ENCODE peak calls at places on chromosomes 7 and 10, in seven cellular contexts. One of them, this sample, is unnamed.

GRCh38 chr10:107924458-107924857 is 760.0 kb upstream of the SORCS1 start:
- DNase-seq in neural crest cell: no peak
- DNase-seq in activated T-cell treated with anti-CD3 and anti-CD28 coated beads for 4 hours: no peak
- DNase-seq in NCI-H2107: no peak
- DNase-seq in activated gamma-delta T cell treated with anti-CD3 and anti-CD28 coated beads, Interleukin-2, amount 50 U/mL, for 16 hours: no peak
- DNase-seq in activated effector memory CD4-positive, alpha-beta T cell treated with anti-CD3 and anti-CD28 coated beads, Interleukin-2, amount 50 U/mL, for 16 hours: no peak
- DNase-seq in LNCaP clone FGC: no peak
- DNase-seq in this sample: no peak

GRCh38 chr10:78264361-78264760 is 230.7 kb downstream of the RPS24 start:
- DNase-seq in neural crest cell: no peak
- DNase-seq in activated T-cell treated with anti-CD3 and anti-CD28 coated beads for 4 hours: no peak
- DNase-seq in NCI-H2107: no peak
- DNase-seq in activated gamma-delta T cell treated with anti-CD3 and anti-CD28 coated beads, Interleukin-2, amount 50 U/mL, for 16 hours: no peak
- DNase-seq in activated effector memory CD4-positive, alpha-beta T cell treated with anti-CD3 and anti-CD28 coated beads, Interleukin-2, amount 50 U/mL, for 16 hours: no peak
- DNase-seq in LNCaP clone FGC: no peak
- DNase-seq in this sample: no peak

GRCh38 chr10:123884907-123885381 is 6.7 kb downstream of the CPXM2 start:
- DNase-seq in neural crest cell: no peak
- DNase-seq in activated T-cell treated with anti-CD3 and anti-CD28 coated beads for 4 hours: no peak
- DNase-seq in NCI-H2107: no peak
- DNase-seq in activated gamma-delta T cell treated with anti-CD3 and anti-CD28 coated beads, Interleukin-2, amount 50 U/mL, for 16 hours: no peak
- DNase-seq in activated effector memory CD4-positive, alpha-beta T cell treated with anti-CD3 and anti-CD28 coated beads, Interleukin-2, amount 50 U/mL, for 16 hours: peak
- DNase-seq in LNCaP clone FGC: no peak
- DNase-seq in this sample: no peak

GRCh38 chr10:24027107-24027506 is 181.8 kb upstream of the KIAA1217 start:
- DNase-seq in neural crest cell: no peak
- DNase-seq in activated T-cell treated with anti-CD3 and anti-CD28 coated beads for 4 hours: no peak
- DNase-seq in NCI-H2107: no peak
- DNase-seq in activated gamma-delta T cell treated with anti-CD3 and anti-CD28 coated beads, Interleukin-2, amount 50 U/mL, for 16 hours: no peak
- DNase-seq in activated effector memory CD4-positive, alpha-beta T cell treated with anti-CD3 and anti-CD28 coated beads, Interleukin-2, amount 50 U/mL, for 16 hours: no peak
- DNase-seq in LNCaP clone FGC: no peak
- DNase-seq in this sample: no peak

GRCh38 chr10:63068246-63068645 is 64.9 kb upstream of the NRBF2 start:
- DNase-seq in neural crest cell: no peak
- DNase-seq in activated T-cell treated with anti-CD3 and anti-CD28 coated beads for 4 hours: no peak
- DNase-seq in NCI-H2107: no peak
- DNase-seq in activated gamma-delta T cell treated with anti-CD3 and anti-CD28 coated beads, Interleukin-2, amount 50 U/mL, for 16 hours: no peak
- DNase-seq in activated effector memory CD4-positive, alpha-beta T cell treated with anti-CD3 and anti-CD28 coated beads, Interleukin-2, amount 50 U/mL, for 16 hours: no peak
- DNase-seq in LNCaP clone FGC: no peak
- DNase-seq in this sample: no peak

GRCh38 chr7:75572396-75572795 is 80.3 kb downstream of the SPDYE5 start:
- DNase-seq in neural crest cell: no peak
- DNase-seq in activated T-cell treated with anti-CD3 and anti-CD28 coated beads for 4 hours: no peak
- DNase-seq in NCI-H2107: no peak
- DNase-seq in activated gamma-delta T cell treated with anti-CD3 and anti-CD28 coated beads, Interleukin-2, amount 50 U/mL, for 16 hours: no peak
- DNase-seq in activated effector memory CD4-positive, alpha-beta T cell treated with anti-CD3 and anti-CD28 coated beads, Interleukin-2, amount 50 U/mL, for 16 hours: no peak
- DNase-seq in LNCaP clone FGC: no peak
- DNase-seq in this sample: no peak

GRCh38 chr7:116305485-116306408 is 95.4 kb downstream of the TES start:
- DNase-seq in neural crest cell: no peak
- DNase-seq in activated T-cell treated with anti-CD3 and anti-CD28 coated beads for 4 hours: no peak
- DNase-seq in NCI-H2107: no peak
- DNase-seq in activated gamma-delta T cell treated with anti-CD3 and anti-CD28 coated beads, Interleukin-2, amount 50 U/mL, for 16 hours: no peak
- DNase-seq in activated effector memory CD4-positive, alpha-beta T cell treated with anti-CD3 and anti-CD28 coated beads, Interleukin-2, amount 50 U/mL, for 16 hours: no peak
- DNase-seq in LNCaP clone FGC: no peak
- DNase-seq in this sample: no peak

GRCh38 chr10:119401671-119402395 is 140.7 kb downstream of the RGS10 start:
- DNase-seq in neural crest cell: no peak
- DNase-seq in activated T-cell treated with anti-CD3 and anti-CD28 coated beads for 4 hours: no peak
- DNase-seq in NCI-H2107: no peak
- DNase-seq in activated gamma-delta T cell treated with anti-CD3 and anti-CD28 coated beads, Interleukin-2, amount 50 U/mL, for 16 hours: no peak
- DNase-seq in activated effector memory CD4-positive, alpha-beta T cell treated with anti-CD3 and anti-CD28 coated beads, Interleukin-2, amount 50 U/mL, for 16 hours: no peak
- DNase-seq in LNCaP clone FGC: no peak
- DNase-seq in this sample: no peak

GRCh38 chr7:99020413-99020715 is 123.5 kb downstream of the SMURF1 start:
- DNase-seq in neural crest cell: no peak
- DNase-seq in activated T-cell treated with anti-CD3 and anti-CD28 coated beads for 4 hours: no peak
- DNase-seq in NCI-H2107: no peak
- DNase-seq in activated gamma-delta T cell treated with anti-CD3 and anti-CD28 coated beads, Interleukin-2, amount 50 U/mL, for 16 hours: no peak
- DNase-seq in activated effector memory CD4-positive, alpha-beta T cell treated with anti-CD3 and anti-CD28 coated beads, Interleukin-2, amount 50 U/mL, for 16 hours: no peak
- DNase-seq in LNCaP clone FGC: no peak
- DNase-seq in this sample: no peak

GRCh38 chr10:84333864-84334451 is 5.6 kb downstream of the CCSER2 start:
- DNase-seq in neural crest cell: no peak
- DNase-seq in activated T-cell treated with anti-CD3 and anti-CD28 coated beads for 4 hours: peak
- DNase-seq in NCI-H2107: no peak
- DNase-seq in activated gamma-delta T cell treated with anti-CD3 and anti-CD28 coated beads, Interleukin-2, amount 50 U/mL, for 16 hours: peak
- DNase-seq in activated effector memory CD4-positive, alpha-beta T cell treated with anti-CD3 and anti-CD28 coated beads, Interleukin-2, amount 50 U/mL, for 16 hours: peak
- DNase-seq in LNCaP clone FGC: no peak
- DNase-seq in this sample: no peak

GRCh38 chr7:55065511-55066229 is 46.9 kb downstream of the EGFR start:
- DNase-seq in neural crest cell: no peak
- DNase-seq in activated T-cell treated with anti-CD3 and anti-CD28 coated beads for 4 hours: no peak
- DNase-seq in NCI-H2107: no peak
- DNase-seq in activated gamma-delta T cell treated with anti-CD3 and anti-CD28 coated beads, Interleukin-2, amount 50 U/mL, for 16 hours: no peak
- DNase-seq in activated effector memory CD4-positive, alpha-beta T cell treated with anti-CD3 and anti-CD28 coated beads, Interleukin-2, amount 50 U/mL, for 16 hours: no peak
- DNase-seq in LNCaP clone FGC: no peak
- DNase-seq in this sample: no peak

GRCh38 chr10:21003240-21003822 is 106.2 kb upstream of the NEBL start:
- DNase-seq in neural crest cell: no peak
- DNase-seq in activated T-cell treated with anti-CD3 and anti-CD28 coated beads for 4 hours: no peak
- DNase-seq in NCI-H2107: no peak
- DNase-seq in activated gamma-delta T cell treated with anti-CD3 and anti-CD28 coated beads, Interleukin-2, amount 50 U/mL, for 16 hours: no peak
- DNase-seq in activated effector memory CD4-positive, alpha-beta T cell treated with anti-CD3 and anti-CD28 coated beads, Interleukin-2, amount 50 U/mL, for 16 hours: no peak
- DNase-seq in LNCaP clone FGC: no peak
- DNase-seq in this sample: no peak

GRCh38 chr10:80408198-80409085 is at the start of gene PRXL2A:
- DNase-seq in neural crest cell: peak
- DNase-seq in activated T-cell treated with anti-CD3 and anti-CD28 coated beads for 4 hours: peak
- DNase-seq in NCI-H2107: peak
- DNase-seq in activated gamma-delta T cell treated with anti-CD3 and anti-CD28 coated beads, Interleukin-2, amount 50 U/mL, for 16 hours: peak
- DNase-seq in activated effector memory CD4-positive, alpha-beta T cell treated with anti-CD3 and anti-CD28 coated beads, Interleukin-2, amount 50 U/mL, for 16 hours: peak
- DNase-seq in LNCaP clone FGC: no peak
- DNase-seq in this sample: peak

GRCh38 chr10:3500408-3500856 is 284.6 kb downstream of the KLF6 start:
- DNase-seq in neural crest cell: peak
- DNase-seq in activated T-cell treated with anti-CD3 and anti-CD28 coated beads for 4 hours: no peak
- DNase-seq in NCI-H2107: no peak
- DNase-seq in activated gamma-delta T cell treated with anti-CD3 and anti-CD28 coated beads, Interleukin-2, amount 50 U/mL, for 16 hours: no peak
- DNase-seq in activated effector memory CD4-positive, alpha-beta T cell treated with anti-CD3 and anti-CD28 coated beads, Interleukin-2, amount 50 U/mL, for 16 hours: no peak
- DNase-seq in LNCaP clone FGC: no peak
- DNase-seq in this sample: peak

GRCh38 chr7:2166625-2167280 is 66.0 kb downstream of the MAD1L1 start:
- DNase-seq in neural crest cell: no peak
- DNase-seq in activated T-cell treated with anti-CD3 and anti-CD28 coated beads for 4 hours: no peak
- DNase-seq in NCI-H2107: no peak
- DNase-seq in activated gamma-delta T cell treated with anti-CD3 and anti-CD28 coated beads, Interleukin-2, amount 50 U/mL, for 16 hours: no peak
- DNase-seq in activated effector memory CD4-positive, alpha-beta T cell treated with anti-CD3 and anti-CD28 coated beads, Interleukin-2, amount 50 U/mL, for 16 hours: no peak
- DNase-seq in LNCaP clone FGC: no peak
- DNase-seq in this sample: peak

GRCh38 chr7:137879357-137880158 is 32.8 kb upstream of the DGKI start:
- DNase-seq in neural crest cell: no peak
- DNase-seq in activated T-cell treated with anti-CD3 and anti-CD28 coated beads for 4 hours: no peak
- DNase-seq in NCI-H2107: no peak
- DNase-seq in activated gamma-delta T cell treated with anti-CD3 and anti-CD28 coated beads, Interleukin-2, amount 50 U/mL, for 16 hours: no peak
- DNase-seq in activated effector memory CD4-positive, alpha-beta T cell treated with anti-CD3 and anti-CD28 coated beads, Interleukin-2, amount 50 U/mL, for 16 hours: no peak
- DNase-seq in LNCaP clone FGC: no peak
- DNase-seq in this sample: no peak

GRCh38 chr10:48976208-48976607 is 36.6 kb upstream of the LRRC18 start:
- DNase-seq in neural crest cell: no peak
- DNase-seq in activated T-cell treated with anti-CD3 and anti-CD28 coated beads for 4 hours: no peak
- DNase-seq in NCI-H2107: no peak
- DNase-seq in activated gamma-delta T cell treated with anti-CD3 and anti-CD28 coated beads, Interleukin-2, amount 50 U/mL, for 16 hours: no peak
- DNase-seq in activated effector memory CD4-positive, alpha-beta T cell treated with anti-CD3 and anti-CD28 coated beads, Interleukin-2, amount 50 U/mL, for 16 hours: no peak
- DNase-seq in LNCaP clone FGC: peak
- DNase-seq in this sample: no peak

GRCh38 chr10:70055550-70055949 is 2.9 kb downstream of the MACROH2A2 start:
- DNase-seq in neural crest cell: no peak
- DNase-seq in activated T-cell treated with anti-CD3 and anti-CD28 coated beads for 4 hours: no peak
- DNase-seq in NCI-H2107: no peak
- DNase-seq in activated gamma-delta T cell treated with anti-CD3 and anti-CD28 coated beads, Interleukin-2, amount 50 U/mL, for 16 hours: no peak
- DNase-seq in activated effector memory CD4-positive, alpha-beta T cell treated with anti-CD3 and anti-CD28 coated beads, Interleukin-2, amount 50 U/mL, for 16 hours: no peak
- DNase-seq in LNCaP clone FGC: peak
- DNase-seq in this sample: no peak

GRCh38 chr7:38862666-38863065 is 46.3 kb downstream of the VPS41 start:
- DNase-seq in neural crest cell: no peak
- DNase-seq in activated T-cell treated with anti-CD3 and anti-CD28 coated beads for 4 hours: no peak
- DNase-seq in NCI-H2107: no peak
- DNase-seq in activated gamma-delta T cell treated with anti-CD3 and anti-CD28 coated beads, Interleukin-2, amount 50 U/mL, for 16 hours: no peak
- DNase-seq in activated effector memory CD4-positive, alpha-beta T cell treated with anti-CD3 and anti-CD28 coated beads, Interleukin-2, amount 50 U/mL, for 16 hours: no peak
- DNase-seq in LNCaP clone FGC: no peak
- DNase-seq in this sample: no peak

GRCh38 chr10:7561216-7561893 is 105.4 kb downstream of the ITIH5 start:
- DNase-seq in neural crest cell: no peak
- DNase-seq in activated T-cell treated with anti-CD3 and anti-CD28 coated beads for 4 hours: no peak
- DNase-seq in NCI-H2107: no peak
- DNase-seq in activated gamma-delta T cell treated with anti-CD3 and anti-CD28 coated beads, Interleukin-2, amount 50 U/mL, for 16 hours: no peak
- DNase-seq in activated effector memory CD4-positive, alpha-beta T cell treated with anti-CD3 and anti-CD28 coated beads, Interleukin-2, amount 50 U/mL, for 16 hours: no peak
- DNase-seq in LNCaP clone FGC: peak
- DNase-seq in this sample: no peak

GRCh38 chr10:60423920-60424319 is 34.2 kb upstream of the ANK3 start:
- DNase-seq in neural crest cell: no peak
- DNase-seq in activated T-cell treated with anti-CD3 and anti-CD28 coated beads for 4 hours: no peak
- DNase-seq in NCI-H2107: no peak
- DNase-seq in activated gamma-delta T cell treated with anti-CD3 and anti-CD28 coated beads, Interleukin-2, amount 50 U/mL, for 16 hours: no peak
- DNase-seq in activated effector memory CD4-positive, alpha-beta T cell treated with anti-CD3 and anti-CD28 coated beads, Interleukin-2, amount 50 U/mL, for 16 hours: no peak
- DNase-seq in LNCaP clone FGC: no peak
- DNase-seq in this sample: no peak

GRCh38 chr10:96072673-96073072 is 29.3 kb downstream of the CCNJ start:
- DNase-seq in neural crest cell: no peak
- DNase-seq in activated T-cell treated with anti-CD3 and anti-CD28 coated beads for 4 hours: no peak
- DNase-seq in NCI-H2107: no peak
- DNase-seq in activated gamma-delta T cell treated with anti-CD3 and anti-CD28 coated beads, Interleukin-2, amount 50 U/mL, for 16 hours: no peak
- DNase-seq in activated effector memory CD4-positive, alpha-beta T cell treated with anti-CD3 and anti-CD28 coated beads, Interleukin-2, amount 50 U/mL, for 16 hours: no peak
- DNase-seq in LNCaP clone FGC: no peak
- DNase-seq in this sample: no peak

GRCh38 chr7:28862876-28863275 is 95.3 kb downstream of the TRIL start:
- DNase-seq in neural crest cell: no peak
- DNase-seq in activated T-cell treated with anti-CD3 and anti-CD28 coated beads for 4 hours: no peak
- DNase-seq in NCI-H2107: no peak
- DNase-seq in activated gamma-delta T cell treated with anti-CD3 and anti-CD28 coated beads, Interleukin-2, amount 50 U/mL, for 16 hours: no peak
- DNase-seq in activated effector memory CD4-positive, alpha-beta T cell treated with anti-CD3 and anti-CD28 coated beads, Interleukin-2, amount 50 U/mL, for 16 hours: no peak
- DNase-seq in LNCaP clone FGC: no peak
- DNase-seq in this sample: no peak

GRCh38 chr10:79113827-79114226 is 45.1 kb downstream of the ZMIZ1 start:
- DNase-seq in neural crest cell: no peak
- DNase-seq in activated T-cell treated with anti-CD3 and anti-CD28 coated beads for 4 hours: no peak
- DNase-seq in NCI-H2107: no peak
- DNase-seq in activated gamma-delta T cell treated with anti-CD3 and anti-CD28 coated beads, Interleukin-2, amount 50 U/mL, for 16 hours: no peak
- DNase-seq in activated effector memory CD4-positive, alpha-beta T cell treated with anti-CD3 and anti-CD28 coated beads, Interleukin-2, amount 50 U/mL, for 16 hours: no peak
- DNase-seq in LNCaP clone FGC: no peak
- DNase-seq in this sample: no peak

GRCh38 chr7:96679886-96680285 is 29.8 kb downstream of the SEM1 start:
- DNase-seq in neural crest cell: no peak
- DNase-seq in activated T-cell treated with anti-CD3 and anti-CD28 coated beads for 4 hours: no peak
- DNase-seq in NCI-H2107: no peak
- DNase-seq in activated gamma-delta T cell treated with anti-CD3 and anti-CD28 coated beads, Interleukin-2, amount 50 U/mL, for 16 hours: no peak
- DNase-seq in activated effector memory CD4-positive, alpha-beta T cell treated with anti-CD3 and anti-CD28 coated beads, Interleukin-2, amount 50 U/mL, for 16 hours: no peak
- DNase-seq in LNCaP clone FGC: no peak
- DNase-seq in this sample: no peak

GRCh38 chr10:52956861-52957260 is 184.3 kb upstream of the MBL2 start:
- DNase-seq in neural crest cell: no peak
- DNase-seq in activated T-cell treated with anti-CD3 and anti-CD28 coated beads for 4 hours: no peak
- DNase-seq in NCI-H2107: no peak
- DNase-seq in activated gamma-delta T cell treated with anti-CD3 and anti-CD28 coated beads, Interleukin-2, amount 50 U/mL, for 16 hours: no peak
- DNase-seq in activated effector memory CD4-positive, alpha-beta T cell treated with anti-CD3 and anti-CD28 coated beads, Interleukin-2, amount 50 U/mL, for 16 hours: no peak
- DNase-seq in LNCaP clone FGC: no peak
- DNase-seq in this sample: no peak

GRCh38 chr10:98967601-98968000 is 268.1 kb downstream of the HPSE2 start:
- DNase-seq in neural crest cell: no peak
- DNase-seq in activated T-cell treated with anti-CD3 and anti-CD28 coated beads for 4 hours: no peak
- DNase-seq in NCI-H2107: no peak
- DNase-seq in activated gamma-delta T cell treated with anti-CD3 and anti-CD28 coated beads, Interleukin-2, amount 50 U/mL, for 16 hours: no peak
- DNase-seq in activated effector memory CD4-positive, alpha-beta T cell treated with anti-CD3 and anti-CD28 coated beads, Interleukin-2, amount 50 U/mL, for 16 hours: no peak
- DNase-seq in LNCaP clone FGC: no peak
- DNase-seq in this sample: no peak

GRCh38 chr10:104928733-104929132 is 287.6 kb downstream of the SORCS3 start:
- DNase-seq in neural crest cell: no peak
- DNase-seq in activated T-cell treated with anti-CD3 and anti-CD28 coated beads for 4 hours: no peak
- DNase-seq in NCI-H2107: no peak
- DNase-seq in activated gamma-delta T cell treated with anti-CD3 and anti-CD28 coated beads, Interleukin-2, amount 50 U/mL, for 16 hours: no peak
- DNase-seq in activated effector memory CD4-positive, alpha-beta T cell treated with anti-CD3 and anti-CD28 coated beads, Interleukin-2, amount 50 U/mL, for 16 hours: no peak
- DNase-seq in LNCaP clone FGC: no peak
- DNase-seq in this sample: no peak

GRCh38 chr10:104267721-104268690 is 978 bp upstream of the GSTO2 start:
- DNase-seq in neural crest cell: no peak
- DNase-seq in activated T-cell treated with anti-CD3 and anti-CD28 coated beads for 4 hours: no peak
- DNase-seq in NCI-H2107: no peak
- DNase-seq in activated gamma-delta T cell treated with anti-CD3 and anti-CD28 coated beads, Interleukin-2, amount 50 U/mL, for 16 hours: no peak
- DNase-seq in activated effector memory CD4-positive, alpha-beta T cell treated with anti-CD3 and anti-CD28 coated beads, Interleukin-2, amount 50 U/mL, for 16 hours: peak
- DNase-seq in LNCaP clone FGC: no peak
- DNase-seq in this sample: no peak

GRCh38 chr7:40015790-40016296 is 65.8 kb downstream of the CDK13 start:
- DNase-seq in neural crest cell: no peak
- DNase-seq in activated T-cell treated with anti-CD3 and anti-CD28 coated beads for 4 hours: no peak
- DNase-seq in NCI-H2107: peak
- DNase-seq in activated gamma-delta T cell treated with anti-CD3 and anti-CD28 coated beads, Interleukin-2, amount 50 U/mL, for 16 hours: no peak
- DNase-seq in activated effector memory CD4-positive, alpha-beta T cell treated with anti-CD3 and anti-CD28 coated beads, Interleukin-2, amount 50 U/mL, for 16 hours: no peak
- DNase-seq in LNCaP clone FGC: peak
- DNase-seq in this sample: no peak

GRCh38 chr10:6583447-6583846 is 3.4 kb upstream of the PRKCQ start:
- DNase-seq in neural crest cell: no peak
- DNase-seq in activated T-cell treated with anti-CD3 and anti-CD28 coated beads for 4 hours: peak
- DNase-seq in NCI-H2107: no peak
- DNase-seq in activated gamma-delta T cell treated with anti-CD3 and anti-CD28 coated beads, Interleukin-2, amount 50 U/mL, for 16 hours: peak
- DNase-seq in activated effector memory CD4-positive, alpha-beta T cell treated with anti-CD3 and anti-CD28 coated beads, Interleukin-2, amount 50 U/mL, for 16 hours: peak
- DNase-seq in LNCaP clone FGC: no peak
- DNase-seq in this sample: no peak

GRCh38 chr7:151107882-151108281 is 21.6 kb downstream of the AGAP3 start:
- DNase-seq in neural crest cell: no peak
- DNase-seq in activated T-cell treated with anti-CD3 and anti-CD28 coated beads for 4 hours: no peak
- DNase-seq in NCI-H2107: no peak
- DNase-seq in activated gamma-delta T cell treated with anti-CD3 and anti-CD28 coated beads, Interleukin-2, amount 50 U/mL, for 16 hours: no peak
- DNase-seq in activated effector memory CD4-positive, alpha-beta T cell treated with anti-CD3 and anti-CD28 coated beads, Interleukin-2, amount 50 U/mL, for 16 hours: no peak
- DNase-seq in LNCaP clone FGC: no peak
- DNase-seq in this sample: no peak

GRCh38 chr7:91398341-91398740 is 134.1 kb downstream of the FZD1 start:
- DNase-seq in neural crest cell: no peak
- DNase-seq in activated T-cell treated with anti-CD3 and anti-CD28 coated beads for 4 hours: no peak
- DNase-seq in NCI-H2107: no peak
- DNase-seq in activated gamma-delta T cell treated with anti-CD3 and anti-CD28 coated beads, Interleukin-2, amount 50 U/mL, for 16 hours: no peak
- DNase-seq in activated effector memory CD4-positive, alpha-beta T cell treated with anti-CD3 and anti-CD28 coated beads, Interleukin-2, amount 50 U/mL, for 16 hours: no peak
- DNase-seq in LNCaP clone FGC: no peak
- DNase-seq in this sample: no peak

GRCh38 chr10:69716711-69717560 is 84.8 kb upstream of the COL13A1 start:
- DNase-seq in neural crest cell: peak
- DNase-seq in activated T-cell treated with anti-CD3 and anti-CD28 coated beads for 4 hours: peak
- DNase-seq in NCI-H2107: peak
- DNase-seq in activated gamma-delta T cell treated with anti-CD3 and anti-CD28 coated beads, Interleukin-2, amount 50 U/mL, for 16 hours: peak
- DNase-seq in activated effector memory CD4-positive, alpha-beta T cell treated with anti-CD3 and anti-CD28 coated beads, Interleukin-2, amount 50 U/mL, for 16 hours: peak
- DNase-seq in LNCaP clone FGC: no peak
- DNase-seq in this sample: peak

GRCh38 chr10:14060320-14061070 is 270.2 kb downstream of the FRMD4A start:
- DNase-seq in neural crest cell: no peak
- DNase-seq in activated T-cell treated with anti-CD3 and anti-CD28 coated beads for 4 hours: no peak
- DNase-seq in NCI-H2107: no peak
- DNase-seq in activated gamma-delta T cell treated with anti-CD3 and anti-CD28 coated beads, Interleukin-2, amount 50 U/mL, for 16 hours: no peak
- DNase-seq in activated effector memory CD4-positive, alpha-beta T cell treated with anti-CD3 and anti-CD28 coated beads, Interleukin-2, amount 50 U/mL, for 16 hours: no peak
- DNase-seq in LNCaP clone FGC: peak
- DNase-seq in this sample: no peak

GRCh38 chr10:76172020-76172419 is 740.6 kb downstream of the LRMDA start:
- DNase-seq in neural crest cell: no peak
- DNase-seq in activated T-cell treated with anti-CD3 and anti-CD28 coated beads for 4 hours: no peak
- DNase-seq in NCI-H2107: no peak
- DNase-seq in activated gamma-delta T cell treated with anti-CD3 and anti-CD28 coated beads, Interleukin-2, amount 50 U/mL, for 16 hours: no peak
- DNase-seq in activated effector memory CD4-positive, alpha-beta T cell treated with anti-CD3 and anti-CD28 coated beads, Interleukin-2, amount 50 U/mL, for 16 hours: no peak
- DNase-seq in LNCaP clone FGC: no peak
- DNase-seq in this sample: no peak

GRCh38 chr10:114821915-114822770 is 563 bp downstream of the FHIP2A start:
- DNase-seq in neural crest cell: peak
- DNase-seq in activated T-cell treated with anti-CD3 and anti-CD28 coated beads for 4 hours: no peak
- DNase-seq in NCI-H2107: no peak
- DNase-seq in activated gamma-delta T cell treated with anti-CD3 and anti-CD28 coated beads, Interleukin-2, amount 50 U/mL, for 16 hours: peak
- DNase-seq in activated effector memory CD4-positive, alpha-beta T cell treated with anti-CD3 and anti-CD28 coated beads, Interleukin-2, amount 50 U/mL, for 16 hours: peak
- DNase-seq in LNCaP clone FGC: no peak
- DNase-seq in this sample: no peak

GRCh38 chr7:24706211-24707165 is 50.8 kb downstream of the GSDME start:
- DNase-seq in neural crest cell: no peak
- DNase-seq in activated T-cell treated with anti-CD3 and anti-CD28 coated beads for 4 hours: no peak
- DNase-seq in NCI-H2107: no peak
- DNase-seq in activated gamma-delta T cell treated with anti-CD3 and anti-CD28 coated beads, Interleukin-2, amount 50 U/mL, for 16 hours: no peak
- DNase-seq in activated effector memory CD4-positive, alpha-beta T cell treated with anti-CD3 and anti-CD28 coated beads, Interleukin-2, amount 50 U/mL, for 16 hours: no peak
- DNase-seq in LNCaP clone FGC: no peak
- DNase-seq in this sample: no peak